ENCODE peak calls at places on chromosomes 16 and 17, in five cellular contexts. D, J, P, K and W are unnamed samples. For H3K27me3, the result is how much of the 10 kb centered on the place peaks cover.

GRCh38 chr16:64730261-64730660 is 391.6 kb downstream of the CDH11 start:
- DNase-seq in D (no peak), J (no peak), P (no peak), K (no peak), W (no peak)

GRCh38 chr16:51048544-51048943 is 102.5 kb downstream of the SALL1 start:
- DNase-seq in D (no peak), J (peak), P (no peak), K (no peak), W (no peak)

GRCh38 chr16:69110406-69110805 is 5.0 kb downstream of the HAS3 start:
- DNase-seq in D (no peak), J (no peak), P (no peak), K (no peak), W (no peak)

GRCh38 chr17:45131616-45132301 is 556 bp downstream of the PLCD3 start:
- DNase-seq in D (no peak), J (peak), P (no peak), K (peak), W (no peak)

GRCh38 chr16:16857603-16858283 is 478.8 kb downstream of the NPIPA7 start:
- DNase-seq in D (no peak), J (no peak), P (no peak), K (no peak), W (peak)

GRCh38 chr16:80058236-80058635 is 457.7 kb upstream of the MAF start:
- DNase-seq in D (peak), J (peak), P (peak), K (peak), W (no peak)

GRCh38 chr17:7932483-7932891 is 481 bp downstream of the CNTROB start:
- DNase-seq in D (peak), J (peak), P (no peak), K (peak), W (no peak)

GRCh38 chr16:53094013-53094630 is 39.3 kb downstream of the CHD9 start:
- DNase-seq in D (peak), J (no peak), P (peak), K (peak), W (no peak)

GRCh38 chr17:46262271-46262670 is 32.7 kb upstream of the LRRC37A start:
- DNase-seq in D (no peak), J (no peak), P (no peak), K (no peak), W (no peak)

GRCh38 chr17:42485680-42486079 is 27.0 kb downstream of the ATP6V0A1 start:
- DNase-seq in D (no peak), J (peak), P (no peak), K (no peak), W (no peak)

GRCh38 chr16:86245351-86245750 is 265.0 kb upstream of the FOXF1 start:
- DNase-seq in D (peak), J (no peak), P (no peak), K (no peak), W (no peak)

GRCh38 chr16:86244188-86244587 is 266.1 kb upstream of the FOXF1 start:
- DNase-seq in D (peak), J (no peak), P (no peak), K (no peak), W (no peak)

GRCh38 chr16:86243571-86244154 is 266.7 kb upstream of the FOXF1 start:
- DNase-seq in D (peak), J (no peak), P (no peak), K (no peak), W (no peak)

GRCh38 chr16:86245895-86246294 is 264.4 kb upstream of the FOXF1 start:
- DNase-seq in D (peak), J (no peak), P (no peak), K (no peak), W (no peak)

GRCh38 chr16:86244936-86245335 is 265.4 kb upstream of the FOXF1 start:
- DNase-seq in D (peak), J (no peak), P (no peak), K (no peak), W (no peak)
- H3K27me3 ChIP-seq in D (under half), J (under half), P (half or more), K (under half), W (under half)

GRCh38 chr16:3369073-3369472 is 13.4 kb downstream of the OR2C1 start:
- DNase-seq in D (no peak), J (no peak), P (no peak), K (no peak), W (no peak)

GRCh38 chr16:3358884-3359283 is 3.2 kb downstream of the OR2C1 start:
- DNase-seq in D (no peak), J (no peak), P (no peak), K (no peak), W (no peak)

GRCh38 chr16:3364774-3365427 is 9.2 kb downstream of the OR2C1 start:
- DNase-seq in D (peak), J (peak), P (peak), K (peak), W (peak)

GRCh38 chr16:3362931-3363330 is 7.2 kb downstream of the OR2C1 start:
- DNase-seq in D (no peak), J (no peak), P (no peak), K (no peak), W (no peak)

GRCh38 chr16:3363793-3364192 is 8.1 kb downstream of the OR2C1 start:
- DNase-seq in D (no peak), J (no peak), P (no peak), K (no peak), W (no peak)
- H3K4me3 ChIP-seq in D (no peak), J (no peak), P (no peak), K (no peak), W (no peak)

GRCh38 chr16:88810166-88810867 is 1.4 kb downstream of the APRT start:
- DNase-seq in D (no peak), J (no peak), P (no peak), K (no peak), W (no peak)

GRCh38 chr16:88811600-88811849 is 203 bp downstream of the APRT start:
- DNase-seq in D (no peak), J (no peak), P (no peak), K (no peak), W (no peak)

GRCh38 chr16:88813396-88814143 is 1.8 kb upstream of the APRT start:
- DNase-seq in D (no peak), J (no peak), P (no peak), K (no peak), W (no peak)

GRCh38 chr16:88810868-88811599 is 694 bp downstream of the APRT start:
- DNase-seq in D (peak), J (peak), P (peak), K (peak), W (peak)

GRCh38 chr16:88811850-88812736 is at the start of gene APRT:
- DNase-seq in D (peak), J (peak), P (peak), K (peak), W (peak)
- TF ChIP-seq CTCF in D (peak), J (peak), P (no peak), K (peak), W (no peak)

GRCh38 chr16:84834403-84834772 is 14.6 kb downstream of the CRISPLD2 start:
- DNase-seq in D (no peak), J (peak), P (no peak), K (no peak), W (no peak)
- H3K27me3 ChIP-seq in D (under half), J (under half), P (under half), K (under half), W (under half)